ENCODE peak calls at places on chromosome 16, in four cellular contexts. T, M, I and F are unnamed samples.

GRCh38 chr16:57801098-57801855 is 1.0 kb downstream of the KIFC3 start:
- DNase-seq in T (no peak), M (peak), I (no peak), F (peak)

GRCh38 chr16:28297308-28297707 is 5.0 kb downstream of the SBK1 start:
- DNase-seq in T (no peak), M (no peak), I (no peak), F (no peak)

GRCh38 chr16:56610609-56611111 is 2.3 kb downstream of the MT2A start:
- DNase-seq in T (no peak), M (peak), I (no peak), F (no peak)

GRCh38 chr16:64952177-64952576 is 169.7 kb downstream of the CDH11 start:
- DNase-seq in T (peak), M (peak), I (no peak), F (peak)

GRCh38 chr16:31707743-31708335 is 165.8 kb upstream of the ZNF267 start:
- DNase-seq in T (no peak), M (no peak), I (no peak), F (no peak)

GRCh38 chr16:31529398-31530312 is 2.0 kb downstream of the AHSP start:
- DNase-seq in T (no peak), M (no peak), I (no peak), F (no peak)

GRCh38 chr16:66895999-66896398 is 15.7 kb downstream of the PDP2 start:
- DNase-seq in T (no peak), M (no peak), I (no peak), F (no peak)

GRCh38 chr16:26795184-26795583 is 271.5 kb upstream of the C16orf82 start:
- DNase-seq in T (no peak), M (no peak), I (no peak), F (no peak)

GRCh38 chr16:56944954-56945839 is 13.3 kb downstream of the HERPUD1 start:
- DNase-seq in T (no peak), M (no peak), I (no peak), F (no peak)

GRCh38 chr16:85332175-85332574 is 219.9 kb upstream of the CIBAR2 start:
- DNase-seq in T (no peak), M (no peak), I (no peak), F (no peak)

GRCh38 chr16:12819126-12820117 is 15.7 kb upstream of the CPPED1 start:
- DNase-seq in T (no peak), M (peak), I (no peak), F (no peak)

GRCh38 chr16:23147666-23148065 is 1.6 kb downstream of the USP31 start:
- DNase-seq in T (no peak), M (no peak), I (no peak), F (no peak)

GRCh38 chr16:82567203-82567602 is 59.6 kb upstream of the CDH13 start:
- DNase-seq in T (no peak), M (no peak), I (no peak), F (no peak)